ENCODE peak calls at places on chromosomes 16 and 17, in ten cellular contexts. J is ovary, L is stomach, I is tibial nerve, H is sigmoid colon, F is A549, B is H1, A is transverse colon, V is esophagus muscularis mucosa, O is suprapubic skin. E is an unnamed sample.

GRCh38 chr16:55035956-55036355 is 105.3 kb downstream of the IRX5 start:
- DNase-seq in J (no peak), L (no peak), I (no peak), H (no peak), F (no peak), B (peak; percentile 7), A (no peak), V (no peak), O (peak; percentile 43), E (no peak)

GRCh38 chr17:75371339-75371738 is 34.1 kb downstream of the GRB2 start:
- DNase-seq in J (no peak), L (no peak), I (no peak), H (no peak), F (no peak), B (no peak), A (no peak), V (no peak), O (no peak), E (no peak)

GRCh38 chr16:17238285-17239028 is 232.3 kb downstream of the XYLT1 start:
- DNase-seq in J (no peak), L (no peak), I (no peak), H (no peak), F (no peak), B (no peak), A (no peak), V (no peak), O (no peak), E (no peak)

GRCh38 chr16:878071-878784 is 77.7 kb upstream of the GNG13 start:
- DNase-seq in J (peak; percentile 14), L (no peak), I (no peak), H (peak; percentile 49), F (peak; percentile 52), B (peak; percentile 72), A (peak; percentile 18), V (no peak), O (no peak), E (peak; percentile 80)

GRCh38 chr16:48173877-48174276 is 18.1 kb upstream of the ABCC12 start:
- DNase-seq in J (no peak), L (no peak), I (no peak), H (no peak), F (no peak), B (no peak), A (no peak), V (no peak), O (no peak), E (no peak)

GRCh38 chr17:64780096-64781012 is 118.2 kb upstream of the SMURF2 start:
- DNase-seq in J (no peak), L (peak; percentile 73), I (no peak), H (no peak), F (peak; percentile 62), B (peak; percentile 87), A (peak; percentile 91), V (no peak), O (peak; percentile 85), E (peak; percentile 64)

GRCh38 chr17:76014100-76014924 is 12.8 kb downstream of the EVPL start:
- DNase-seq in J (peak; percentile 79), L (peak; percentile 86), I (peak; percentile 48), H (peak; percentile 87), F (peak; percentile 76), B (peak; percentile 89), A (peak; percentile 80), V (no peak), O (no peak), E (peak; percentile 97)

GRCh38 chr16:4515611-4516233 is 22.9 kb downstream of the CDIP1 start:
- DNase-seq in J (no peak), L (no peak), I (no peak), H (no peak), F (no peak), B (no peak), A (no peak), V (no peak), O (no peak), E (no peak)

GRCh38 chr16:50046853-50047252 is 18.9 kb upstream of the HEATR3 start:
- DNase-seq in J (no peak), L (no peak), I (no peak), H (no peak), F (no peak), B (no peak), A (no peak), V (no peak), O (no peak), E (no peak)

GRCh38 chr17:62822080-62822904 is 14.2 kb upstream of the MARCHF10 start:
- DNase-seq in J (no peak), L (peak; percentile 51), I (no peak), H (no peak), F (no peak), B (no peak), A (no peak), V (peak; percentile 47), O (no peak), E (no peak)

GRCh38 chr16:88264641-88265285 is 118.0 kb upstream of the ZNF469 start:
- DNase-seq in J (peak; percentile 95), L (peak; percentile 94), I (peak; percentile 93), H (peak; percentile 99), F (peak; percentile 94), B (peak; percentile 70), A (peak; percentile 86), V (peak; percentile 98), O (peak; percentile 97), E (no peak)
- TF ChIP-seq EP300 in J (no peak), L (no peak), I (peak; percentile 69), H (peak; percentile 6), F (no peak), B (no peak), A (no peak), V (no peak), O (no peak), E (peak; percentile 41)

DNA sequence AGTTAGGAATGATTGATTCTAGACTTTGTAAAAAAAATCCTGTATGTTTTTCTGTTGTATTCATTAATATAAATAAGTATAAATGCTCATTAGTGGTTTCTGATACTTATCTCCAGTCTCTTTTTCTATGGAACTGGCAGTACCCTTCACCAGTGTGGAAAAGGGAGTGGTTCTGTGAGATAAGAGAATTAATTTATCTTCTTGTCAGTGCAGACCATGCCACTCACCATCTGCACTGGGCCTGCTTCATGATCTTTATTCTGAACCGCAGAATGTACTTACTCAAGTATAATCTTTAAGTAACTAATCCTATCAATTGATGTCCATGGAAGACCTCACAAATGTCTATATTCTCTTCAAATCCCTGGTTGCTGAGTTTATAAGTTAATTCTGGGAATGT is 836.1 kb upstream of the CDH8 start:
- DNase-seq in J (no peak), L (no peak), I (no peak), H (no peak), F (no peak), B (no peak), A (no peak), V (no peak), O (no peak), E (peak; percentile 7)
- TF ChIP-seq EP300 in J (no peak), L (no peak), I (no peak), H (no peak), F (no peak), B (no peak), A (no peak), V (no peak), O (no peak), E (no peak)

GRCh38 chr17:7550359-7550758 is 1.5 kb downstream of the TNFSF12 start:
- DNase-seq in J (no peak), L (no peak), I (no peak), H (no peak), F (no peak), B (no peak), A (no peak), V (no peak), O (no peak), E (no peak)
- TF ChIP-seq EP300 in J (no peak), L (no peak), I (no peak), H (no peak), F (no peak), B (no peak), A (no peak), V (no peak), O (no peak), E (no peak)

GRCh38 chr16:85970712-85971220 is 71.8 kb downstream of the IRF8 start:
- DNase-seq in J (no peak), L (no peak), I (no peak), H (no peak), F (peak; percentile 48), B (no peak), A (no peak), V (no peak), O (no peak), E (no peak)
- TF ChIP-seq EP300 in J (no peak), L (no peak), I (no peak), H (no peak), F (no peak), B (no peak), A (no peak), V (no peak), O (no peak), E (no peak)

DNA sequence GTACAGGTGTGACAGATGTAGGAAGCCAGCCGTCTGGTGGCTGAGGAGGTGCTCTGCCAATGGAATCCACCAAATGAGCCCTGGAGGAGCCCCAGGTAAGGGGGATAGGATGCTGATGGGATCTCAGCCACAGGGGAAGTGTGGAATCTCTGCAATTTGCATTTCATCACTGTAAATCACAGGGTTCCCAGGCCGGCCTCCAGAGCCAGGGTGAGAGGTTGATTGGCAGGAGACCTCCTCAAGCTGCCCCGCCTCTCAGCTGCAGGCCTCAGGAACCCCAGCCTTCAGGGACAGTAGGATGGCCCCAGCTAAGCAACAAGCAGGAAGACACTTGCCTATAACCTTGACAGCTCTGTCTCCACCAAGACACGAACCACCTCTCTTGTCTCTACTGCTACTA is 39.4 kb downstream of the RTN4RL1 start:
- DNase-seq in J (no peak), L (no peak), I (no peak), H (no peak), F (no peak), B (no peak), A (no peak), V (no peak), O (no peak), E (no peak)
- TF ChIP-seq EP300 in J (no peak), L (no peak), I (no peak), H (no peak), F (no peak), B (no peak), A (no peak), V (no peak), O (no peak), E (no peak)

E was measured in SK-N-SH.